ENCODE peak calls at places on chromosomes 16 and 17, in five cellular contexts. F is SHP77, N is uterus, G is psoas muscle, T is brain microvascular endothelial cell. L is an unnamed sample.

GRCh38 chr17:81868674-81869220 is 2.4 kb downstream of the ARHGDIA start:
- DNase-seq in N (peak; percentile 83), G (peak; percentile 69), F (no peak), T (peak; percentile 79), L (peak; percentile 47)

GRCh38 chr17:31508310-31509094 is 117.0 kb downstream of the RAB11FIP4 start:
- DNase-seq in T (no peak), N (no peak), F (no peak), G (no peak), L (no peak)

GRCh38 chr17:49574283-49574892 is 1.3 kb upstream of the NXPH3 start:
- DNase-seq in F (no peak), G (no peak), T (no peak), N (no peak), L (no peak)

GRCh38 chr16:89185062-89185751 is 13.7 kb downstream of the CDH15 start:
- DNase-seq in G (peak; percentile 8), F (no peak), T (no peak), N (no peak), L (no peak)

GRCh38 chr17:45311762-45312476 is 4.9 kb downstream of the MAP3K14 start:
- DNase-seq in G (peak; percentile 68), N (peak; percentile 53), T (peak; percentile 39), F (peak; percentile 19), L (no peak)

GRCh38 chr16:64450170-64450569 is 671.7 kb downstream of the CDH11 start:
- DNase-seq in T (peak; percentile 9), N (no peak), F (no peak), G (no peak), L (no peak)

GRCh38 chr17:58388302-58389190 is 28.8 kb downstream of the RNF43 start:
- DNase-seq in N (no peak), T (no peak), F (no peak), G (no peak), L (no peak)

GRCh38 chr16:57781349-57781740 is 20.9 kb downstream of the KIFC3 start:
- DNase-seq in T (no peak), N (no peak), F (no peak), G (no peak), L (no peak)

GRCh38 chr16:85857406-85857805 is 41.6 kb upstream of the IRF8 start:
- DNase-seq in N (no peak), F (no peak), G (no peak), T (no peak), L (no peak)

GRCh38 chr16:74034862-74035261 is 261.8 kb upstream of the PSMD7 start:
- DNase-seq in N (no peak), G (no peak), T (peak; percentile 16), F (peak; percentile 9), L (peak; percentile 42)

GRCh38 chr17:44269795-44270320 is 1.9 kb upstream of the SLC4A1 start:
- DNase-seq in G (no peak), F (no peak), N (no peak), T (no peak), L (no peak)

GRCh38 chr17:58335779-58336455 is 7.3 kb upstream of the TSPOAP1 start:
- DNase-seq in F (no peak), G (no peak), T (no peak), N (no peak), L (peak; percentile 83)

GRCh38 chr17:7951143-7951792 is 19.3 kb downstream of the CNTROB start:
- DNase-seq in N (no peak), G (no peak), F (no peak), T (no peak), L (no peak)

GRCh38 chr17:81239714-81240555 is 817 bp downstream of the NDUFAF8 start:
- DNase-seq in F (no peak), T (no peak), N (no peak), G (no peak), L (no peak)

GRCh38 chr16:80356365-80356764 is 184.4 kb upstream of the DYNLRB2 start:
- DNase-seq in F (no peak), N (no peak), T (no peak), G (no peak), L (no peak)

GRCh38 chr17:16222406-16222805 is 5.4 kb downstream of the PIGL start:
- DNase-seq in T (no peak), N (no peak), F (no peak), G (no peak), L (no peak)

GRCh38 chr16:28910046-28911031 is 14.7 kb downstream of the RABEP2 start:
- DNase-seq in F (peak; percentile 83), N (no peak), T (no peak), G (no peak), L (no peak)

GRCh38 chr16:2008631-2009301 is 855 bp downstream of the ZNF598 start:
- DNase-seq in F (no peak), T (no peak), G (no peak), N (no peak), L (no peak)

GRCh38 chr17:81638683-81639082 is 1.7 kb downstream of the TSPAN10 start:
- DNase-seq in F (no peak), G (no peak), T (no peak), N (no peak), L (no peak)

GRCh38 chr16:73068546-73069401 is 20.8 kb upstream of the ZFHX3 start:
- DNase-seq in N (peak; percentile 64), G (peak; percentile 84), T (peak; percentile 98), F (peak; percentile 94), L (peak; percentile 72)

GRCh38 chr16:5438591-5438990 is 341.0 kb upstream of the EEF2KMT start:
- DNase-seq in G (no peak), T (no peak), F (no peak), N (no peak), L (no peak)

GRCh38 chr16:4393243-4393606 is 21.6 kb downstream of the VASN start:
- DNase-seq in F (no peak), G (no peak), T (no peak), N (no peak), L (no peak)

GRCh38 chr17:63437287-63438091 is 8.6 kb downstream of the CYB561 start:
- DNase-seq in F (no peak), G (no peak), N (no peak), T (no peak), L (no peak)

L was measured in SK-N-DZ.